ENCODE peak calls at places on chromosomes 12 and 14, in five cellular contexts. K is ascending aorta, I is left ventricle myocardium inferior, R is testis, O is uterus. N is an unnamed sample.

GRCh38 chr12:123263196-123263817 is 8.3 kb downstream of the CDK2AP1 start:
- DNase-seq in I (no peak), K (no peak), O (no peak), R (no peak), N (no peak)

GRCh38 chr12:92539966-92540791 is 162.6 kb upstream of the PLEKHG7 start:
- DNase-seq in R (peak; percentile 25), O (no peak), K (no peak), I (peak; percentile 27), N (peak; percentile 81)

GRCh38 chr14:73248294-73248868 is 11.1 kb downstream of the PAPLN start:
- DNase-seq in K (no peak), R (no peak), I (no peak), O (no peak), N (no peak)

GRCh38 chr12:111788178-111788654 is 21.5 kb downstream of the ALDH2 start:
- DNase-seq in I (peak; percentile 28), R (peak; percentile 58), O (no peak), K (no peak), N (peak; percentile 87)

GRCh38 chr12:87667378-87667777 is 361.8 kb downstream of the C12orf50 start:
- DNase-seq in R (no peak), K (no peak), O (no peak), I (no peak), N (no peak)

GRCh38 chr12:4224211-4224878 is 49.2 kb upstream of the CCND2 start:
- DNase-seq in O (no peak), K (no peak), R (no peak), I (no peak), N (no peak)

GRCh38 chr12:46938071-46938678 is 112.4 kb upstream of the SLC38A4 start:
- DNase-seq in I (no peak), R (no peak), K (no peak), O (no peak), N (no peak)

GRCh38 chr12:117352883-117353282 is 8.5 kb downstream of the NOS1 start:
- DNase-seq in O (no peak), K (no peak), R (no peak), I (no peak), N (no peak)

GRCh38 chr14:22319526-22320352 is 269.3 kb downstream of the DAD1 start:
- DNase-seq in I (no peak), K (peak; percentile 73), R (peak; percentile 76), O (peak; percentile 57), N (peak; percentile 72)

GRCh38 chr14:51398898-51399297 is 158.9 kb downstream of the TMX1 start:
- DNase-seq in I (no peak), K (no peak), R (no peak), O (no peak), N (no peak)

GRCh38 chr12:14240873-14241220 is 124.6 kb upstream of the ATF7IP start:
- DNase-seq in O (no peak), R (no peak), I (no peak), K (no peak), N (no peak)

GRCh38 chr14:67999290-67999689 is 179.7 kb downstream of the RAD51B start:
- DNase-seq in I (no peak), K (no peak), O (no peak), R (no peak), N (no peak)

GRCh38 chr12:47808574-47809380 is 10.9 kb downstream of the HDAC7 start:
- DNase-seq in O (no peak), R (no peak), K (no peak), I (no peak), N (no peak)

GRCh38 chr12:114636723-114637480 is 47.1 kb downstream of the TBX3 start:
- DNase-seq in K (no peak), O (no peak), I (no peak), R (no peak), N (no peak)

GRCh38 chr12:96258451-96258933 is 64.3 kb downstream of the ELK3 start:
- DNase-seq in I (peak; percentile 61), R (no peak), O (peak; percentile 71), K (peak; percentile 78), N (peak; percentile 87)

GRCh38 chr14:21078287-21078686 is 8.2 kb downstream of the ARHGEF40 start:
- DNase-seq in I (no peak), K (no peak), R (no peak), O (no peak), N (no peak)

GRCh38 chr12:98439471-98440164 is 75.8 kb upstream of the TMPO start:
- DNase-seq in O (no peak), R (no peak), I (no peak), K (no peak), N (peak; percentile 44)

GRCh38 chr12:9735601-9736000 is 2.7 kb upstream of the CLECL1 start:
- DNase-seq in R (no peak), I (no peak), K (no peak), O (no peak), N (no peak)

GRCh38 chr12:31647106-31647505 is 12.4 kb upstream of the ETFBKMT start:
- DNase-seq in K (no peak), I (no peak), O (no peak), R (no peak), N (no peak)

GRCh38 chr14:69985456-69985855 is 106.2 kb downstream of the SMOC1 start:
- DNase-seq in K (no peak), I (no peak), O (no peak), R (no peak), N (no peak)

GRCh38 chr14:91454155-91454554 is 36.5 kb upstream of the CCDC88C start:
- DNase-seq in O (no peak), R (no peak), I (no peak), K (no peak), N (no peak)

GRCh38 chr12:111597731-111598636 is 1.1 kb downstream of the ATXN2 start:
- DNase-seq in R (peak; percentile 54), I (peak; percentile 53), O (peak; percentile 41), K (peak; percentile 77), N (peak; percentile 62)

GRCh38 chr12:75818863-75819262 is 212.7 kb downstream of the PHLDA1 start:
- DNase-seq in O (no peak), K (no peak), I (no peak), R (no peak), N (no peak)

GRCh38 chr12:92141585-92142244 is 3.9 kb downstream of the BTG1 start:
- DNase-seq in I (no peak), O (no peak), K (no peak), R (no peak), N (no peak)

GRCh38 chr12:106303202-106303820 is 778 bp downstream of the TCP11L2 start:
- DNase-seq in I (peak; percentile 93), R (peak; percentile 78), K (peak; percentile 92), O (peak; percentile 86), N (peak; percentile 91)

GRCh38 chr14:34628681-34629135 is 1.2 kb downstream of the SNX6 start:
- DNase-seq in R (peak; percentile 43), I (peak; percentile 23), O (no peak), K (peak; percentile 49), N (no peak)

GRCh38 chr14:77022219-77022852 is 6.2 kb downstream of the IRF2BPL start:
- DNase-seq in O (no peak), R (no peak), I (no peak), K (no peak), N (peak; percentile 67)

GRCh38 chr12:30197392-30198047 is 413.8 kb upstream of the TMTC1 start:
- DNase-seq in K (no peak), R (no peak), I (no peak), O (no peak), N (no peak)

GRCh38 chr12:50006754-50007442 is 18.4 kb downstream of the RACGAP1 start:
- DNase-seq in I (no peak), O (no peak), R (no peak), K (no peak), N (no peak)

GRCh38 chr12:645563-646071 is 17.6 kb downstream of the NINJ2 start:
- DNase-seq in O (peak; percentile 80), K (peak; percentile 67), R (peak; percentile 93), I (peak; percentile 56), N (peak; percentile 24)

GRCh38 chr12:104414581-104415305 is 42.0 kb upstream of the CHST11 start:
- DNase-seq in R (no peak), I (no peak), K (no peak), O (no peak), N (no peak)

GRCh38 chr12:50265770-50266524 is 17.4 kb downstream of the LIMA1 start:
- DNase-seq in K (no peak), I (no peak), O (no peak), R (no peak), N (no peak)

GRCh38 chr12:7905071-7905470 is 30.9 kb downstream of the SLC2A3 start:
- DNase-seq in I (no peak), K (no peak), R (no peak), O (no peak), N (no peak)

GRCh38 chr14:54653764-54654469 is 87.0 kb downstream of the SAMD4A start:
- DNase-seq in I (peak; percentile 55), R (no peak), K (peak; percentile 77), O (peak; percentile 74), N (peak; percentile 21)

GRCh38 chr12:101276433-101276832 is 3.5 kb upstream of the UTP20 start:
- DNase-seq in R (no peak), O (no peak), I (no peak), K (no peak), N (no peak)

GRCh38 chr12:16605666-16606116 is 271 bp downstream of the LMO3 start:
- DNase-seq in K (no peak), R (no peak), O (peak; percentile 41), I (no peak), N (peak; percentile 53)

GRCh38 chr12:22535478-22535877 is 8.9 kb downstream of the C2CD5 start:
- DNase-seq in K (no peak), O (no peak), R (no peak), I (no peak), N (no peak)

GRCh38 chr12:103627189-103627855 is 40.2 kb downstream of the STAB2 start:
- DNase-seq in I (peak; percentile 72), R (no peak), O (no peak), K (no peak), N (no peak)

GRCh38 chr14:20774258-20774657 is 6.1 kb downstream of the EDDM3B start:
- DNase-seq in I (no peak), R (no peak), O (no peak), K (no peak), N (no peak)

GRCh38 chr14:43410631-43411030 is 1096.5 kb downstream of the FSCB start:
- DNase-seq in R (no peak), I (no peak), K (no peak), O (no peak), N (no peak)
- H3K4me3 ChIP-seq in R (no peak overlapping the region), I (no peak overlapping the region), K (no peak overlapping the region), O (no peak overlapping the region), N (no peak overlapping the region)

DNA sequence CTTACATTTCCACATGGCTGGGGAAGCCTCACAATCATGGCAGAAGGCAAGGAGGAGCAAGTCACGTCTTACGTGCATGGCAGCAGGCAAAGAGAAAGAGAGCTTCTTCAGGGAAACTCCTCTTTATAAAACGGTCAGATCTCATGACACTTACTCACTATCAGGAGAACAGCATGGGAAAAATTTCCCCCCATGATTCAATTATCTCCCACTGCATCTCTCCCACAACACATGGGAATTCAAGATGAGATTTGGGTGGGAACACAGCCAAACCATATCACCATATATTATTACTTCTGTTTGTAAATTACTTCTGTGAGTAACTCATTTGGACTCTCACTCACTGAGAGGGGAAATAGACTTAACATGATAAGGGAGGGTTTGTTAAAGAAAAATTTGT is 1496.8 kb upstream of the TMEM132C start:
- DNase-seq in O (no peak), K (no peak), R (no peak), I (no peak), N (no peak)
- H3K9me3 ChIP-seq in O (no peaks in the 10 kb centered on the region), K (no peaks in the 10 kb centered on the region), R (no peaks in the 10 kb centered on the region), I (peaks cover 35% of the 10 kb centered on the region), N (no peaks in the 10 kb centered on the region)

GRCh38 chr12:110577717-110578521 is 5.2 kb downstream of the PPTC7 start:
- DNase-seq in R (no peak), I (no peak), O (no peak), K (no peak), N (no peak)
- H3K4me3 ChIP-seq in R (no peak overlapping the region), I (peak overlapping the region; percentile 75), O (no peak overlapping the region), K (no peak overlapping the region), N (no peak overlapping the region)

GRCh38 chr12:34393086-34393820 is 371.0 kb downstream of the ALG10 start:
- DNase-seq in O (no peak), R (no peak), I (peak; percentile 7), K (peak; percentile 49), N (no peak)
- H3K9me3 ChIP-seq in O (no peaks in the 10 kb centered on the region), R (no peaks in the 10 kb centered on the region), I (peaks cover 51% of the 10 kb centered on the region), K (peaks cover 5% of the 10 kb centered on the region), N (peaks cover 20% of the 10 kb centered on the region)

N was measured in body of pancreas.